ENCODE peak calls at places on chromosomes 2 and 18, in nine cellular contexts. A, O, Z, X, G, C, I, J and E are unnamed samples.
A peak's percentile ranks its signal among the peaks of the same experiment; 100 is the strongest.

GRCh38 chr2:42232024-42232423 is 62.9 kb downstream of the EML4 start:
- DNase-seq in A (no peak), O (no peak), Z (no peak), X (no peak), G (no peak), C (no peak), I (no peak), J (no peak), E (no peak)

GRCh38 chr2:19272039-19272438 is 86.4 kb downstream of the OSR1 start:
- DNase-seq in A (no peak), O (no peak), Z (no peak), X (no peak), G (no peak), C (no peak), I (no peak), J (no peak), E (no peak)

GRCh38 chr18:27605107-27605834 is 420.2 kb upstream of the CHST9 start:
- DNase-seq in A (peak; percentile 59), O (peak; percentile 41), Z (no peak), X (peak; percentile 71), G (no peak), C (peak; percentile 81), I (peak; percentile 73), J (peak; percentile 42), E (no peak)

GRCh38 chr2:36482576-36483214 is 115.3 kb downstream of the FEZ2 start:
- DNase-seq in A (no peak), O (no peak), Z (no peak), X (peak; percentile 49), G (no peak), C (peak; percentile 96), I (no peak), J (no peak), E (no peak)

GRCh38 chr2:140401056-140401455 is 1620.9 kb upstream of the NXPH2 start:
- DNase-seq in A (no peak), O (no peak), Z (no peak), X (no peak), G (no peak), C (no peak), I (no peak), J (no peak), E (no peak)

GRCh38 chr2:232473467-232473890 is 14.2 kb downstream of the ECEL1 start:
- DNase-seq in A (no peak), O (no peak), Z (no peak), X (no peak), G (no peak), C (no peak), I (no peak), J (no peak), E (no peak)

GRCh38 chr2:46942891-46943626 is 27.5 kb upstream of the MCFD2 start:
- DNase-seq in A (no peak), O (no peak), Z (no peak), X (no peak), G (no peak), C (no peak), I (no peak), J (no peak), E (no peak)

GRCh38 chr2:191892391-191892790 is 45.5 kb upstream of the CAVIN2 start:
- DNase-seq in A (no peak), O (no peak), Z (no peak), X (no peak), G (no peak), C (peak; percentile 95), I (peak; percentile 5), J (peak; percentile 62), E (no peak)

GRCh38 chr2:74876081-74876886 is 42.4 kb downstream of the HK2 start:
- DNase-seq in A (no peak), O (peak; percentile 10), Z (peak; percentile 14), X (peak; percentile 22), G (no peak), C (peak; percentile 52), I (peak; percentile 82), J (peak; percentile 67), E (peak; percentile 8)

GRCh38 chr2:82476094-82476493 is 1983.0 kb downstream of the SUCLG1 start:
- DNase-seq in A (no peak), O (no peak), Z (no peak), X (no peak), G (no peak), C (no peak), I (no peak), J (no peak), E (no peak)

GRCh38 chr18:48893559-48894265 is 57.1 kb downstream of the SMAD7 start:
- DNase-seq in A (no peak), O (no peak), Z (no peak), X (no peak), G (no peak), C (no peak), I (no peak), J (no peak), E (no peak)

GRCh38 chr2:235270951-235271350 is 222.9 kb upstream of the AGAP1 start:
- DNase-seq in A (no peak), O (no peak), Z (no peak), X (peak; percentile 67), G (no peak), C (peak; percentile 96), I (peak; percentile 56), J (no peak), E (no peak)

GRCh38 chr2:85601771-85602475 is 575 bp downstream of the TMEM150A start:
- DNase-seq in A (no peak), O (peak; percentile 63), Z (no peak), X (peak; percentile 39), G (peak; percentile 85), C (peak; percentile 56), I (peak; percentile 79), J (no peak), E (no peak)

GRCh38 chr2:1972428-1972827 is 228.1 kb upstream of the PXDN start:
- DNase-seq in A (no peak), O (peak; percentile 58), Z (no peak), X (peak; percentile 95), G (peak; percentile 57), C (peak; percentile 18), I (no peak), J (no peak), E (no peak)

GRCh38 chr18:23870963-23871362 is 143.6 kb upstream of the TTC39C start:
- DNase-seq in A (no peak), O (no peak), Z (no peak), X (no peak), G (no peak), C (no peak), I (no peak), J (no peak), E (no peak)

GRCh38 chr2:146985753-146986152 is 859.1 kb upstream of the ACVR2A start:
- DNase-seq in A (no peak), O (no peak), Z (no peak), X (no peak), G (no peak), C (no peak), I (no peak), J (no peak), E (no peak)

GRCh38 chr2:19078709-19079108 is 279.7 kb downstream of the OSR1 start:
- DNase-seq in A (no peak), O (peak; percentile 25), Z (no peak), X (no peak), G (no peak), C (no peak), I (no peak), J (no peak), E (no peak)

GRCh38 chr18:13813271-13813849 is 10.6 kb upstream of the MC5R start:
- DNase-seq in A (peak; percentile 83), O (peak; percentile 30), Z (peak; percentile 20), X (peak; percentile 52), G (peak; percentile 42), C (peak; percentile 51), I (peak; percentile 89), J (peak; percentile 42), E (peak; percentile 29)

GRCh38 chr2:212609499-212609898 is 70.9 kb upstream of the ERBB4 start:
- DNase-seq in A (no peak), O (no peak), Z (no peak), X (no peak), G (no peak), C (no peak), I (no peak), J (no peak), E (no peak)

GRCh38 chr2:19073522-19073921 is 284.9 kb downstream of the OSR1 start:
- DNase-seq in A (no peak), O (no peak), Z (no peak), X (peak; percentile 86), G (peak; percentile 30), C (peak; percentile 87), I (peak; percentile 18), J (no peak), E (no peak)